ENCODE peak calls at places on chromosomes 13 and 19, in nine cellular contexts. V is RWPE1; J is heart right ventricle; B is NB4; R is type B pancreatic cell; E is CD8-positive, alpha-beta T cell; Y is K562; L is glutamatergic neuron; P is A673. N is an unnamed sample.
A peak's percentile ranks its signal among the peaks of the same experiment; 100 is the strongest.

GRCh38 chr13:108525867-108526266 is 103.5 kb upstream of the MYO16 start:
- DNase-seq in V (no peak), J (no peak), B (no peak), R (no peak), E (no peak), Y (no peak), L (no peak), P (no peak), N (no peak)

GRCh38 chr19:34426096-34426661 is 2.0 kb upstream of the UBA2 start:
- DNase-seq in V (no peak), J (no peak), B (no peak), R (no peak), E (no peak), Y (no peak), L (no peak), P (no peak), N (no peak)

GRCh38 chr19:57850553-57851017 is 926 bp downstream of the ZNF587 start:
- DNase-seq in V (peak; percentile 33), J (peak; percentile 11), B (no peak), R (no peak), E (no peak), Y (peak; percentile 47), L (peak; percentile 35), P (peak; percentile 58), N (peak; percentile 2)

GRCh38 chr19:28697308-28697707 is 515.6 kb downstream of the UQCRFS1 start:
- DNase-seq in V (no peak), J (no peak), B (no peak), R (no peak), E (no peak), Y (no peak), L (no peak), P (no peak), N (no peak)

GRCh38 chr19:11047856-11048255 is 41.4 kb upstream of the LDLR start:
- DNase-seq in V (no peak), J (no peak), B (no peak), R (no peak), E (no peak), Y (no peak), L (no peak), P (no peak), N (no peak)

GRCh38 chr13:44404261-44405139 is 30.9 kb downstream of the SERP2 start:
- DNase-seq in V (no peak), J (no peak), B (no peak), R (no peak), E (no peak), Y (no peak), L (no peak), P (no peak), N (peak; percentile 38)

GRCh38 chr13:71144883-71145282 is 722.1 kb downstream of the DACH1 start:
- DNase-seq in V (no peak), J (no peak), B (no peak), R (no peak), E (no peak), Y (no peak), L (no peak), P (no peak), N (no peak)

GRCh38 chr13:22964245-22964966 is 216.4 kb upstream of the SGCG start:
- DNase-seq in V (no peak), J (no peak), B (no peak), R (no peak), E (no peak), Y (no peak), L (peak; percentile 28), P (no peak), N (no peak)

GRCh38 chr13:33999830-34000605 is 182.1 kb downstream of the RFC3 start:
- DNase-seq in V (no peak), J (no peak), B (no peak), R (no peak), E (no peak), Y (no peak), L (no peak), P (no peak), N (no peak)

GRCh38 chr19:41327499-41328156 is 17.7 kb downstream of the CCDC97 start:
- DNase-seq in V (peak; percentile 92), J (peak; percentile 76), B (peak; percentile 91), R (no peak), E (peak; percentile 93), Y (no peak), L (no peak), P (no peak), N (no peak)

GRCh38 chr19:43148233-43148632 is 38.1 kb downstream of the PSG5 start:
- DNase-seq in V (peak; percentile 65), J (no peak), B (no peak), R (no peak), E (no peak), Y (no peak), L (no peak), P (no peak), N (no peak)

GRCh38 chr19:11781295-11782057 is 14.7 kb downstream of the ZNF441 start:
- DNase-seq in V (no peak), J (no peak), B (no peak), R (no peak), E (no peak), Y (no peak), L (no peak), P (no peak), N (no peak)

GRCh38 chr19:46913852-46914430 is 53.1 kb downstream of the ARHGAP35 start:
- DNase-seq in V (no peak), J (no peak), B (peak; percentile 81), R (no peak), E (no peak), Y (no peak), L (no peak), P (peak; percentile 62), N (no peak)

DNA sequence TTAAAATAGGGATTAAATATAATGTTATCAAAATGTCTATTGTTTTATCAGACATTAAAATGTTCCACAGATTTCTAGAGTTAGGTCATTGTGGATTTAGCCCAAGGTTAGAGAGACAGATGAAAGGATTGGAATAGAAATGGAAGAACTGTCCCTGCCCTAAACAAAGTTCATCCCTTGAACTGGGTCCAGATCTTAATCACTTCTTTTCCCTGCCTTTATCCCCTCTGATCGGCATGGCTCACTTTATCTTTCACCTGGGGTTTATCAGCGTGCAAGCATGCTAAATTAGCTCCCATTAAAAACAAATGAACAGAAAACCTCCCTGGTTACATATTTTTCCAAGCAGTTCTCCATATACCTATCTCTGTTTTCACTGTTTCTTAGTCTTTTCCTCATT is 23.4 kb upstream of the ARGLU1 start:
- DNase-seq in V (no peak), J (no peak), B (no peak), R (no peak), E (no peak), Y (no peak), L (no peak), P (no peak), N (no peak)
- TF ChIP-seq CTCF in V (no peak), J (no peak), B (no peak), R (no peak), E (no peak), Y (no peak), L (no peak), P (no peak), N (no peak)

GRCh38 chr13:74015137-74015536 is 119.1 kb downstream of the KLF12 start:
- DNase-seq in V (peak; percentile 5), J (no peak), B (no peak), R (no peak), E (no peak), Y (peak; percentile 6), L (no peak), P (no peak), N (no peak)
- TF ChIP-seq CTCF in V (no peak), J (no peak), B (no peak), R (peak; percentile 62), E (peak; percentile 44), Y (no peak), L (peak; percentile 70), P (peak; percentile 43), N (peak; percentile 20)

GRCh38 chr19:17162580-17162979 is 52.6 kb upstream of the USE1 start:
- DNase-seq in V (no peak), J (no peak), B (no peak), R (no peak), E (no peak), Y (no peak), L (no peak), P (no peak), N (no peak)

GRCh38 chr19:17163652-17164051 is 51.5 kb upstream of the USE1 start:
- DNase-seq in V (no peak), J (no peak), B (no peak), R (no peak), E (no peak), Y (no peak), L (no peak), P (no peak), N (no peak)

GRCh38 chr19:17160908-17161307 is 54.2 kb upstream of the USE1 start:
- DNase-seq in V (no peak), J (no peak), B (no peak), R (no peak), E (no peak), Y (no peak), L (no peak), P (no peak), N (no peak)

GRCh38 chr19:17165715-17166114 is 49.4 kb upstream of the USE1 start:
- DNase-seq in V (no peak), J (no peak), B (no peak), R (no peak), E (no peak), Y (no peak), L (no peak), P (no peak), N (no peak)

GRCh38 chr19:17164644-17165043 is 50.5 kb upstream of the USE1 start:
- DNase-seq in V (no peak), J (no peak), B (no peak), R (no peak), E (no peak), Y (no peak), L (no peak), P (no peak), N (no peak)
- TF ChIP-seq CTCF in V (no peak), J (no peak), B (no peak), R (no peak), E (no peak), Y (no peak), L (no peak), P (no peak), N (no peak)

GRCh38 chr13:80033286-80033685 is 307.6 kb downstream of the SPRY2 start:
- DNase-seq in V (no peak), J (no peak), B (no peak), R (no peak), E (no peak), Y (no peak), L (no peak), P (no peak), N (no peak)

GRCh38 chr13:80035096-80035495 is 305.8 kb downstream of the SPRY2 start:
- DNase-seq in V (no peak), J (no peak), B (no peak), R (no peak), E (no peak), Y (no peak), L (no peak), P (no peak), N (no peak)

GRCh38 chr13:80029170-80029569 is 311.8 kb downstream of the SPRY2 start:
- DNase-seq in V (no peak), J (no peak), B (no peak), R (no peak), E (no peak), Y (no peak), L (peak; percentile 15), P (no peak), N (no peak)

DNA sequence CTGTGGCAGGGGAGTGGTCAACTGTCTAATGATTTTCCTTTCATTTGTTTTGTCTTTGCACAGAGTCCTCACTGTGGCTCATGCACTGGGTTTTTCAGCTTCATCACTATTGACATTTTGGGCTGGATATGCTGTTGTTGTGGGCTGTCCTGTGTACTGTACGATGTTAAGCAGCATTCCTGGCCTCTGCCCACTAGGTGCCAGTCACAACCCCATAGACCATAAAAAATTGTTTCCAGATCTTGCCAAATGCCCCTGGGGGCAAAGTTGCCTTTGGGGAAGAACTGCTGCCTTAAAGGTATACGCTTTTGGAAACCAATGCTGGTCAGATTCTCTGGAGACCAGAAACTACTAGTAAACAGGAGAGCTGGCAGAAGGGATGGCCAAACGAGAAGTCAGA is 310.4 kb downstream of the SPRY2 start:
- DNase-seq in V (peak; percentile 12), J (peak; percentile 30), B (peak; percentile 70), R (no peak), E (no peak), Y (no peak), L (peak; percentile 17), P (peak; percentile 56), N (no peak)
- TF ChIP-seq CTCF in V (no peak), J (peak; percentile 38), B (peak; percentile 33), R (no peak), E (no peak), Y (no peak), L (no peak), P (peak; percentile 41), N (no peak)

N was measured in nephron progenitor cell.